ENCODE peak calls at places on chromosomes 1 and 21, in four cellular contexts. H, M, S and K are unnamed samples. For H3K9me3, the result is how much of the 10 kb centered on the place peaks cover.

GRCh38 chr21:41707231-41707988 is 59.4 kb downstream of the RIPK4 start:
- ATAC-seq in H (no peak), M (no peak), S (peak), K (no peak)

GRCh38 chr21:39221997-39222486 is 38.8 kb upstream of the PSMG1 start:
- ATAC-seq in H (no peak), M (no peak), S (peak), K (no peak)

GRCh38 chr1:43913666-43914325 is 19.8 kb upstream of the ARTN start:
- ATAC-seq in H (no peak), M (no peak), S (no peak), K (no peak)

GRCh38 chr1:32249831-32250525 is 1.1 kb upstream of the LCK start:
- ATAC-seq in H (peak), M (peak), S (peak), K (peak)

GRCh38 chr1:34918609-34919561 is 10.6 kb downstream of the DLGAP3 start:
- ATAC-seq in H (peak), M (no peak), S (peak), K (peak)

GRCh38 chr1:201786824-201787223 is 42.1 kb upstream of the IPO9 start:
- ATAC-seq in H (peak), M (no peak), S (no peak), K (peak)

GRCh38 chr1:180791806-180792205 is 120.9 kb upstream of the KIAA1614 start:
- ATAC-seq in H (no peak), M (peak), S (no peak), K (no peak)

GRCh38 chr1:207244409-207244801 is 77.1 kb upstream of the CD55 start:
- ATAC-seq in H (no peak), M (no peak), S (no peak), K (no peak)

GRCh38 chr1:61341426-61341825 is 259.1 kb downstream of the NFIA start:
- ATAC-seq in H (no peak), M (no peak), S (peak), K (no peak)

GRCh38 chr1:227844320-227845114 is 29.0 kb downstream of the PRSS38 start:
- ATAC-seq in H (no peak), M (no peak), S (no peak), K (no peak)

GRCh38 chr1:97942161-97943123 is 21.6 kb upstream of the DPYD start:
- ATAC-seq in H (no peak), M (no peak), S (no peak), K (no peak)

GRCh38 chr1:193417945-193418744 is 231.7 kb upstream of the B3GALT2 start:
- ATAC-seq in H (no peak), M (no peak), S (peak), K (peak)

GRCh38 chr1:212189352-212189738 is 95.9 kb upstream of the PPP2R5A start:
- ATAC-seq in H (peak), M (no peak), S (peak), K (no peak)

GRCh38 chr1:244272471-244273261 is 179.0 kb downstream of the ADSS2 start:
- ATAC-seq in H (peak), M (peak), S (peak), K (peak)

GRCh38 chr1:230186874-230187273 is 119.8 kb downstream of the GALNT2 start:
- ATAC-seq in H (no peak), M (no peak), S (no peak), K (no peak)

GRCh38 chr1:25523512-25523911 is 19.9 kb upstream of the LDLRAP1 start:
- ATAC-seq in H (no peak), M (no peak), S (no peak), K (no peak)

GRCh38 chr1:240111558-240111957 is 19.9 kb downstream of the FMN2 start:
- ATAC-seq in H (no peak), M (no peak), S (no peak), K (no peak)

GRCh38 chr1:229136817-229137216 is 134.1 kb upstream of the RAB4A start:
- ATAC-seq in H (no peak), M (no peak), S (peak), K (no peak)

GRCh38 chr1:50047916-50048694 is 24.4 kb upstream of the AGBL4 start:
- ATAC-seq in H (no peak), M (no peak), S (peak), K (peak)

GRCh38 chr1:89274431-89274857 is 1.8 kb upstream of the GBP5 start:
- ATAC-seq in H (no peak), M (no peak), S (no peak), K (peak)

GRCh38 chr1:108524676-108525075 is 35.2 kb upstream of the EEIG2 start:
- ATAC-seq in H (no peak), M (no peak), S (no peak), K (no peak)

GRCh38 chr21:29656504-29657227 is 283.1 kb downstream of the GRIK1 start:
- ATAC-seq in H (peak), M (peak), S (no peak), K (no peak)

GRCh38 chr1:160807738-160808137 is 11.8 kb downstream of the LY9 start:
- ATAC-seq in H (no peak), M (no peak), S (no peak), K (no peak)

GRCh38 chr1:38772026-38772425 is 87.5 kb downstream of the RRAGC start:
- ATAC-seq in H (no peak), M (no peak), S (no peak), K (no peak)

GRCh38 chr1:23619299-23620188 is 60.2 kb upstream of the ID3 start:
- ATAC-seq in H (peak), M (peak), S (peak), K (peak)

GRCh38 chr1:210448293-210448892 is 119.7 kb downstream of the HHAT start:
- ATAC-seq in H (peak), M (no peak), S (peak), K (no peak)

GRCh38 chr1:211730347-211730746 is 54.9 kb upstream of the NEK2 start:
- ATAC-seq in H (no peak), M (no peak), S (no peak), K (no peak)

DNA sequence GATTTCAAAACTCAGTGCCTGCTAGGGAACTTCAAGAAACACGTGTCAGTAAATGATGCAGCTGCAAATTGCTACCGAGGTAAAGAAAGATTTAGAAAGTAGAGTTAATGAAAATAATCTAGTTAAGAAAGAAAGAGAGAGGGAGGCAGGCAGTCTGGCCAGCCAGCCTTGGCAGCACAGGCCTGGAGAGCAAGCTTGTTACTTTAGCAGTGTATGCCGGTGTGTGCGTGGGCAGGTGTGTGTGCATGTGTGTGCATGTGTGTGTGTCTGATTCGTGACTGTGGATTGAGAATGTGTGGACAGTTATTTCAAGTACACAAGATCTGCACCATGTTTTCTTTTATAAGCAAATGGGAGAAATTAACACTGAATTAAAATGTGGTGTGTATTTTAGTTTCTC is 211.6 kb downstream of the DSCAM start:
- ATAC-seq in H (no peak), M (no peak), S (no peak), K (no peak)
- H3K9me3 ChIP-seq in H (under half), M (under half), S (under half), K (under half)

GRCh38 chr1:7770620-7770938 is 517 bp upstream of the VAMP3 start:
- ATAC-seq in H (no peak), M (peak), S (peak), K (peak)
- H3K27ac ChIP-seq in H (peak), M (peak), S (peak), K (peak)

DNA sequence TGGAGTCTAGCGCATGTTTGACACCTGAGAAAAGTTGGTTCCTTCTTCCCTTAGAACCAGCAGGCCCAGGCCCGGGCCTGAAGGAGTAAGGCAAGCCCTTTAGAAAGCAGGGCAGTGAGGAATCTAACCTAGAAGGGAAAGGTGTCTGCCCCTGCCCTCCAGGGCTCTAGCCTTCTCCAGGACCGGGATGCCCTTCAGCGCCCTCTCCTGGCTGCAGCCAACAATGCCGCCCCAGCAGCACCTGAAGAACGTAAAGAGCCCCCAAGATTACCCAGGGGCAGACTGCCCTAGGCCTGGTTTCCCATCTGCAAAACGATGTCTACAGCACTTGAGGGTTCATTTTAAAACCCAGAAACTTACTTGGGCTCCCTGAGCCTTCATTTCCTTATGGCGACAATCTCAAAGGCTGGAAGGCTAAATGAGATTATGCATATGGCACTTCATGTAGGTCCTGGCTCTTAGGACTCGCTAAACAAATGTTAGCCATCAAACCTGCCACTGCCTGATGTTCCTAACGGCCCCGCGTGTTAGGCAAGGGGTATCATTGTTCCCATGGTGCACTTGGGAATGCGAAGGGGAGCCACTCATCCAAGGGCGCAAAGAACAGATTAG is 106.7 kb upstream of the KLHDC7A start:
- ATAC-seq in H (no peak), M (no peak), S (no peak), K (no peak)
- TF ChIP-seq CTCF in H (no peak), M (no peak), S (peak), K (no peak)

GRCh38 chr21:20946701-20947100 is 51.5 kb upstream of the NCAM2 start:
- ATAC-seq in H (no peak), M (no peak), S (no peak), K (no peak)

DNA sequence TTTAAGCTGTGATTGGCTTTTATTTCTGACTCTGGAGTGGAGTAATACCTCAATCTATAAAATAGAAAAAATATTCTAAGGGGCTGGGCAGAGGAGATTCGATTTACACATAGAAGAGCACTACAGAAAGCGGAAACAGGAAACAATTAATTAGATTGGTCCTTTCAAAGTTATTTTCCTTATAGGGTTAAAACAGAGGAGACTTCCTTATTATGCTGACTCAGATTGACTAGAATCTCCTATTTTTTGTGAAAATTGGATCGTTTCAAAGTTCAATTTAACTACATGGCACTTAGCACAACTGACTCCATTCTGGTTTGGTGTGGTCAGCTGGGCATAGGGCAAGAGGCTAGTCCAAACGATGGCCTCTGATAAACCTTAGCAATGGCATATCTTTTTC is 48.3 kb upstream of the NCAM2 start:
- ATAC-seq in H (no peak), M (no peak), S (no peak), K (no peak)
- H3K9me3 ChIP-seq in H (under half), M (under half), S (under half), K (under half)

GRCh38 chr1:214514032-214514818 is 37.2 kb downstream of the PTPN14 start:
- ATAC-seq in H (peak), M (no peak), S (peak), K (peak)
- H3K27ac ChIP-seq in H (no peak), M (peak), S (no peak), K (no peak)

DNA sequence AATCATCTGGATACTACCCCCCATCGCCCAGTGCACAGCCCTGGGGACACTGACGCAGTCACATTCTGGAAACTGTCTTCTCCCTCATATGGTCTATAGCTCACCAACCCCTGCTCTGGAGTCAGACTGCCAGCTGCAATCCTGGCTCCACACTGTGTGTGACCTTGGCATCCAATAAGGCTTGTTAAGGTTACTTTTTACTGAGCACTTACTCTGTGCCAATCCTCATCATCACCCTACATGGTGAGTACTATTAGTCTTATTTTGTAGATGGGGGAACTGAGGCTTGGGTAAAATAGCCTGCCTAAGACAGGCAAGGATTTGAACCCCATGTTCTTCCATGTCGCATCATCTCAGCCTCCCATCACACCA is 34.9 kb downstream of the AHDC1 start:
- ATAC-seq in H (no peak), M (no peak), S (no peak), K (peak)
- TF ChIP-seq CTCF in H (no peak), M (no peak), S (no peak), K (no peak)

GRCh38 chr1:248007778-248008177 is 5.7 kb upstream of the OR2L5 start:
- ATAC-seq in H (no peak), M (no peak), S (no peak), K (no peak)
- H3K9me3 ChIP-seq in H (under half), M (under half), S (under half), K (under half)

GRCh38 chr21:35853321-35853922 is 206.9 kb downstream of the SETD4 start:
- ATAC-seq in H (no peak), M (no peak), S (no peak), K (no peak)

GRCh38 chr21:35857082-35857481 is 203.2 kb downstream of the SETD4 start:
- ATAC-seq in H (no peak), M (no peak), S (no peak), K (no peak)

GRCh38 chr21:35854281-35854680 is 206.0 kb downstream of the SETD4 start:
- ATAC-seq in H (no peak), M (no peak), S (no peak), K (no peak)

GRCh38 chr21:35852820-35853219 is 207.5 kb downstream of the SETD4 start:
- ATAC-seq in H (no peak), M (no peak), S (no peak), K (no peak)

GRCh38 chr21:35855463-35855862 is 204.9 kb downstream of the SETD4 start:
- ATAC-seq in H (no peak), M (no peak), S (no peak), K (no peak)
- H3K27ac ChIP-seq in H (no peak), M (no peak), S (no peak), K (no peak)

GRCh38 chr1:30533796-30534550 is 189.4 kb downstream of the MATN1 start:
- ATAC-seq in H (no peak), M (no peak), S (no peak), K (no peak)

GRCh38 chr1:30536530-30536929 is 186.9 kb downstream of the MATN1 start:
- ATAC-seq in H (no peak), M (no peak), S (no peak), K (no peak)

GRCh38 chr1:30537279-30537678 is 186.1 kb downstream of the MATN1 start:
- ATAC-seq in H (no peak), M (no peak), S (no peak), K (no peak)

GRCh38 chr1:30534551-30534940 is 188.8 kb downstream of the MATN1 start:
- ATAC-seq in H (no peak), M (no peak), S (no peak), K (no peak)

DNA sequence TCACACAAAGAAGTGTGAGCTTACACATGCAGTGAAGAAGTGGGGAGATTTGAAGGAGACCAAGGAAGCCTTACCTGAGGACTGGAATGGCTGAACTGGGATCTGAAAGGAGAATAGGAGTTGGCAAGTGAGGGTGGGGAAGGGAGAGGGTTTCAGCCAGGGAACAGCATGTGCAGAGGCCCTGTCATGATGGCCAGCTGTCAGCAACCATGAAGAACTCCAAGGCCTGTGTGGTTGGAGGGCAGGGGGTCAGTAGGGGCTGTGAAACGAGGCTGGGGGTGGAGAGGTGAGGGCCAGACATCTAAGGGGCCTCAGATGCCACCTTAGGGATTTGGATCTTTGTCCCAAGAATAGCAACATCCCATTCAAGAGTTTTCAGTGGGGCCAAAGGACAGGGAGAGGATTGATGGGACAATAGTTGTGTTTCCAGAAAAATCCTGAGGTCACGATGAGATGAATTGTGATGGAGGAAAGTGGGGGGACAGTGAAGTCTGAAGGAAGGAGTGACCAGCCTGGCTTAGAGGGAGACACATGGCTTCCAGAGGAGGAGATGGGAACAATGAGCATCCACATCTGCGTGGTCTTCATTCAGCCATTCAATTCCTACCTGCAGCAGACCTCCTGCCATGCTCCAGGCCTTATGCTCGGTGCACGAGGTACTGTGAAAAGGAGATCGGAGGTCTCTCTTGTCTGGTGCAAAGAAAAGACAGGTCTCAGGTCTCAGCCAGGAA is 187.6 kb downstream of the MATN1 start:
- ATAC-seq in H (no peak), M (no peak), S (no peak), K (no peak)
- TF ChIP-seq CTCF in H (no peak), M (no peak), S (no peak), K (no peak)

DNA sequence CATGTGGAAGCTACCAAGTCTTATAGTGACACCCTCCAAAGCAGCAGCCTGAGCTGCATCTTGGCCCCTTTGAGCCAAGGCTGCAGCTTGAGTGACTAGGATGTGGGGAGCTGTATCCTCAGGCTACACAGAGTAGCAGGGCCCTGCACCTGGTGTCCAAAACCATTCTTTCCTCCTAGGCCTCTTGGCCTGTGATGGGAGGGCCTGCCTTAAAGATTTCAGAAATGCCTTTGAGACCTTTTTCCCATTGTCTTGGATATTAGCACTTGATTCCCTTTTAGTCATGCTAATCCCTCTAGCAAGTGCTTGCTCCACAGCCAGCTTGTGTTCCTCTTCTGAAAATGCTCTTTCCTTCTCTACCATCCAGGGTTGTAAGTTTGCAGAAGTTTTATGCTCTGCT is 21.7 kb upstream of the KIRREL1 start:
- ATAC-seq in H (no peak), M (no peak), S (no peak), K (no peak)
- H3K9me3 ChIP-seq in H (under half), M (under half), S (under half), K (under half)